ENCODE peak calls at places on chromosomes 13 and 19, in five cellular contexts. E is glutamatergic neuron, T is endodermal cell, K is foreskin melanocyte, H is astrocyte of the spinal cord. D is an unnamed sample.

GRCh38 chr13:23671902-23672301 is 101.7 kb downstream of the TNFRSF19 start:
- DNase-seq in E (no peak), T (no peak), K (no peak), H (peak; percentile 33), D (no peak)

GRCh38 chr19:18972301-18972831 is 31.3 kb upstream of the HOMER3 start:
- DNase-seq in E (no peak), T (no peak), K (no peak), H (no peak), D (no peak)

GRCh38 chr19:295687-296370 is 4.6 kb upstream of the PLPP2 start:
- DNase-seq in E (no peak), T (peak; percentile 47), K (no peak), H (no peak), D (no peak)

GRCh38 chr13:31522431-31522830 is 216.9 kb upstream of the RXFP2 start:
- DNase-seq in E (no peak), T (no peak), K (no peak), H (no peak), D (no peak)

GRCh38 chr19:15432018-15432494 is 13.3 kb upstream of the AKAP8L start:
- DNase-seq in E (no peak), T (no peak), K (no peak), H (no peak), D (peak; percentile 45)

GRCh38 chr19:10920781-10921180 is 7.7 kb downstream of the YIPF2 start:
- DNase-seq in E (no peak), T (peak; percentile 43), K (no peak), H (no peak), D (no peak)

GRCh38 chr13:33321686-33322473 is 36.3 kb upstream of the STARD13 start:
- DNase-seq in E (no peak), T (no peak), K (no peak), H (peak; percentile 24), D (no peak)

GRCh38 chr13:113497217-113497616 is 6.7 kb upstream of the DCUN1D2 start:
- DNase-seq in E (no peak), T (no peak), K (no peak), H (no peak), D (no peak)

GRCh38 chr19:10554760-10555612 is 10.8 kb downstream of the KRI1 start:
- DNase-seq in E (no peak), T (peak; percentile 64), K (no peak), H (no peak), D (no peak)

GRCh38 chr13:63305641-63306133 is 1890.0 kb upstream of the PCDH20 start:
- DNase-seq in E (no peak), T (no peak), K (no peak), H (no peak), D (no peak)

GRCh38 chr19:45164577-45165335 is 4.0 kb upstream of the NKPD1 start:
- DNase-seq in E (peak; percentile 54), T (peak; percentile 96), K (no peak), H (peak; percentile 45), D (peak; percentile 88)

GRCh38 chr19:12513531-12514061 is 29.0 kb upstream of the ZNF709 start:
- DNase-seq in E (no peak), T (peak; percentile 54), K (no peak), H (no peak), D (no peak)

GRCh38 chr13:100588350-100589177 is at the start of gene GGACT:
- DNase-seq in E (peak; percentile 88), T (peak; percentile 92), K (peak; percentile 47), H (peak; percentile 49), D (peak; percentile 93)